ENCODE peak calls at places on chromosomes 16 and 17, in ten cellular contexts. S is heart left ventricle, U is sigmoid colon, D is uterus, P is tibial artery, Q is K562, E is SK-N-SH, M is transverse colon, H is A549, K is testis. I is an unnamed sample.

GRCh38 chr16:85557083-85557975 is 55.8 kb upstream of the GSE1 start:
- DNase-seq in S (no peak), H (peak), D (peak), U (no peak), Q (peak), M (peak), E (peak), K (peak), P (peak), I (no peak)

GRCh38 chr17:5430413-5430999 is 8.4 kb downstream of the C1QBP start:
- DNase-seq in P (no peak), Q (no peak), K (no peak), E (no peak), H (no peak), S (no peak), D (no peak), U (no peak), M (no peak), I (no peak)

GRCh38 chr16:82062645-82063058 is 27.6 kb downstream of the HSD17B2 start:
- DNase-seq in P (no peak), Q (no peak), U (no peak), D (peak), S (no peak), E (no peak), K (no peak), M (no peak), H (no peak), I (no peak)

GRCh38 chr17:8125947-8126305 is 2.0 kb upstream of the HES7 start:
- DNase-seq in D (peak), E (peak), Q (peak), M (no peak), K (no peak), U (no peak), H (peak), P (no peak), S (no peak), I (no peak)

GRCh38 chr17:10251212-10251948 is 53.0 kb upstream of the GAS7 start:
- DNase-seq in H (no peak), S (no peak), Q (no peak), E (no peak), M (no peak), D (no peak), K (no peak), U (no peak), P (no peak), I (no peak)

GRCh38 chr16:56336711-56337110 is 88.6 kb downstream of the AMFR start:
- DNase-seq in M (no peak), E (no peak), S (no peak), P (no peak), D (no peak), Q (no peak), U (no peak), K (no peak), H (no peak), I (no peak)

GRCh38 chr16:50692999-50693781 is at the start of gene NOD2:
- DNase-seq in M (no peak), D (no peak), H (peak), S (no peak), P (peak), U (no peak), E (peak), Q (peak), K (no peak), I (no peak)

GRCh38 chr17:81294512-81295030 is 536 bp downstream of the SLC38A10 start:
- DNase-seq in H (no peak), S (peak), M (peak), K (peak), E (peak), Q (peak), D (peak), P (no peak), U (peak), I (no peak)

GRCh38 chr16:79188115-79188779 is 412.3 kb downstream of the MAF start:
- DNase-seq in Q (no peak), S (no peak), P (no peak), H (no peak), U (no peak), E (no peak), K (no peak), D (no peak), M (no peak), I (no peak)

GRCh38 chr16:17474572-17474971 is 3.8 kb upstream of the XYLT1 start:
- DNase-seq in D (no peak), H (no peak), M (peak), P (peak), U (no peak), S (no peak), E (no peak), Q (no peak), K (no peak), I (no peak)

GRCh38 chr17:27526603-27527002 is 70.4 kb downstream of the KSR1 start:
- DNase-seq in U (peak), H (peak), M (peak), D (no peak), K (peak), E (no peak), Q (peak), P (no peak), S (no peak), I (no peak)

GRCh38 chr16:87661561-87661960 is 59.3 kb downstream of the JPH3 start:
- DNase-seq in Q (peak), D (no peak), M (peak), E (no peak), K (peak), H (peak), U (no peak), P (no peak), S (peak), I (no peak)

GRCh38 chr16:88454315-88455057 is 1.4 kb downstream of the ZFPM1 start:
- DNase-seq in E (peak), Q (no peak), M (peak), S (no peak), K (no peak), P (no peak), H (peak), D (no peak), U (no peak), I (no peak)

GRCh38 chr16:88656291-88656980 is 5.6 kb upstream of the CYBA start:
- DNase-seq in M (no peak), P (no peak), D (no peak), S (no peak), Q (no peak), U (no peak), H (no peak), E (no peak), K (no peak), I (no peak)

GRCh38 chr16:15493416-15494181 is 59.2 kb downstream of the BMERB1 start:
- DNase-seq in U (no peak), Q (no peak), P (no peak), H (no peak), E (no peak), K (no peak), M (no peak), S (no peak), D (peak), I (peak)

GRCh38 chr17:33233855-33234228 is 59.3 kb downstream of the ASIC2 start:
- DNase-seq in U (peak), K (peak), E (peak), H (no peak), D (peak), P (no peak), Q (no peak), S (no peak), M (peak), I (no peak)

GRCh38 chr16:19089410-19089955 is 22.1 kb downstream of the COQ7 start:
- DNase-seq in S (no peak), E (no peak), P (peak), U (no peak), D (no peak), M (no peak), H (no peak), Q (no peak), K (no peak), I (no peak)

GRCh38 chr17:31401456-31402254 is 10.2 kb downstream of the RAB11FIP4 start:
- DNase-seq in D (no peak), U (no peak), H (no peak), S (no peak), Q (no peak), M (no peak), E (no peak), K (no peak), P (peak), I (peak)

GRCh38 chr16:11989238-11990160 is 13.0 kb downstream of the SNX29 start:
- DNase-seq in E (no peak), H (no peak), P (no peak), K (no peak), M (no peak), D (no peak), S (peak), Q (no peak), U (no peak), I (no peak)

GRCh38 chr17:29090746-29091395 is 47.9 kb downstream of the PIPOX start:
- DNase-seq in U (no peak), E (peak), S (no peak), D (no peak), K (no peak), M (no peak), P (no peak), H (no peak), Q (no peak), I (no peak)

GRCh38 chr17:37461668-37462067 is 28.0 kb upstream of the DUSP14 start:
- DNase-seq in P (no peak), S (no peak), H (no peak), E (no peak), K (no peak), M (no peak), Q (no peak), D (no peak), U (no peak), I (no peak)

GRCh38 chr17:7703584-7704574 is 1.1 kb upstream of the EFNB3 start:
- DNase-seq in E (peak), P (no peak), U (no peak), D (no peak), K (no peak), M (no peak), H (peak), S (no peak), Q (peak), I (peak)

GRCh38 chr16:55030944-55031343 is 100.3 kb downstream of the IRX5 start:
- DNase-seq in D (no peak), M (no peak), P (peak), K (no peak), E (no peak), Q (no peak), H (no peak), S (no peak), U (no peak), I (peak)

GRCh38 chr17:82649501-82650261 is 1.4 kb upstream of the WDR45B start:
- DNase-seq in D (peak), Q (no peak), U (peak), S (no peak), K (no peak), E (no peak), H (no peak), M (no peak), P (no peak), I (no peak)
- H3K27ac ChIP-seq in D (no peak), Q (no peak), U (peak), S (peak), K (no peak), E (no peak), H (no peak), M (no peak), P (peak), I (no peak)

DNA sequence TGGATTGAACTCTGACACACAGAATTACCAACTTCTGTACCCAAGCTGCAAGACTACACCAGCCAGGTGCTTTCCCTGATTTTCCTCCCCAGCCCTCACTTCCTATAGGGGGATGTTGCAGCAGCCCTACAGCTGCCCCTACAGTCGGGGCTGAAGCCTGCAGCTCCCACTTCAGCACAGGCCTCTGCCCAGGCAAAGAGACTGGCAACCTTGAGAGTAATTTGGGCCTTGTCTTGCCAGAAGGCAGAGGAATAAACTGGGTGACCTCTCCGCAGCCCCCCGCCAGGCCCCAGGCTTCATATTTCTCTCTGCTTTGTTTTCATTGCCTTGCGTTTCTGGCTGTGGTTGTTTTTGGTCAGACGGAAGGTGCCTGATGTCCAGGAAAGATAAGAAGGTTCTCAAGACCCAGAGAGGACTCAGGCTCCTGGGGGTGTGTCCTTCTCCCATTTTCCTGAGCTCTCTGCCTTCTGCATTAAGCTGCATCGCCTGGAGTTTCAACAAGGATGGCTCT is 32.0 kb downstream of the SLC6A4 start:
- DNase-seq in P (no peak), K (no peak), Q (peak), S (no peak), H (no peak), D (no peak), M (no peak), U (no peak), E (peak), I (no peak)
- TF ChIP-seq CTCF in P (no peak), K (no peak), Q (peak), S (no peak), H (no peak), D (no peak), M (no peak), U (no peak), E (no peak), I (no peak)

GRCh38 chr17:79952265-79952877 is 83.3 kb downstream of the TBC1D16 start:
- DNase-seq in D (no peak), K (no peak), M (no peak), U (peak), H (no peak), Q (no peak), P (peak), S (peak), E (peak), I (no peak)
- H3K4me3 ChIP-seq in D (no peak), K (no peak), M (no peak), U (no peak), H (no peak), Q (no peak), P (peak), S (peak), E (no peak), I (peak)

GRCh38 chr17:76089680-76090516 is 10.9 kb downstream of the ZACN start:
- DNase-seq in M (no peak), D (no peak), E (peak), H (no peak), U (peak), Q (no peak), S (no peak), K (no peak), P (no peak), I (no peak)

GRCh38 chr17:76090517-76091135 is 11.6 kb downstream of the ZACN start:
- DNase-seq in K (no peak), D (no peak), S (no peak), E (no peak), Q (no peak), U (no peak), P (no peak), M (no peak), H (no peak), I (no peak)

GRCh38 chr17:76092526-76093413 is 10.8 kb downstream of the EXOC7 start:
- DNase-seq in P (no peak), H (no peak), Q (no peak), D (no peak), M (no peak), E (peak), K (no peak), S (no peak), U (no peak), I (no peak)

GRCh38 chr17:76094046-76094445 is 9.5 kb downstream of the EXOC7 start:
- DNase-seq in D (no peak), K (no peak), U (peak), H (no peak), M (no peak), Q (no peak), P (no peak), E (no peak), S (no peak), I (no peak)

GRCh38 chr17:76091526-76092285 is 11.9 kb downstream of the EXOC7 start:
- DNase-seq in Q (no peak), D (no peak), P (no peak), U (no peak), E (no peak), K (no peak), H (no peak), M (no peak), S (no peak), I (no peak)
- H3K27ac ChIP-seq in Q (no peak), D (no peak), P (no peak), U (no peak), E (no peak), K (no peak), H (no peak), M (no peak), S (no peak), I (no peak)